ENCODE peak calls at places on chromosomes 2 and 18, in six cellular contexts. N, H, V, O, Y and Z are unnamed samples.

GRCh38 chr18:23689031-23689615 is at the start of gene LAMA3:
- DNase-seq in N (peak), H (no peak), V (peak), O (peak), Y (no peak), Z (peak)

GRCh38 chr2:236051351-236051750 is 116.8 kb downstream of the GBX2 start:
- DNase-seq in N (no peak), H (no peak), V (no peak), O (no peak), Y (no peak), Z (peak)

GRCh38 chr18:79381811-79382311 is 13.9 kb upstream of the NFATC1 start:
- DNase-seq in N (no peak), H (peak), V (no peak), O (no peak), Y (no peak), Z (no peak)

GRCh38 chr2:221337957-221338685 is 234.0 kb downstream of the EPHA4 start:
- DNase-seq in N (no peak), H (no peak), V (no peak), O (no peak), Y (no peak), Z (no peak)

GRCh38 chr18:36330435-36331049 is 33.0 kb downstream of the FHOD3 start:
- DNase-seq in N (peak), H (peak), V (no peak), O (no peak), Y (no peak), Z (no peak)

GRCh38 chr18:25896178-25896780 is 194.1 kb downstream of the SS18 start:
- DNase-seq in N (peak), H (no peak), V (peak), O (peak), Y (peak), Z (no peak)

GRCh38 chr2:215571693-215572092 is 135.8 kb upstream of the FN1 start:
- DNase-seq in N (no peak), H (no peak), V (no peak), O (no peak), Y (no peak), Z (no peak)

GRCh38 chr2:146624429-146624828 is 1220.4 kb upstream of the ACVR2A start:
- DNase-seq in N (no peak), H (no peak), V (no peak), O (no peak), Y (no peak), Z (no peak)

GRCh38 chr2:217107480-217107879 is 247.6 kb upstream of the TNP1 start:
- DNase-seq in N (no peak), H (no peak), V (no peak), O (no peak), Y (no peak), Z (no peak)

GRCh38 chr2:156896294-156896693 is 361.2 kb upstream of the GALNT5 start:
- DNase-seq in N (peak), H (no peak), V (no peak), O (peak), Y (no peak), Z (no peak)

GRCh38 chr18:43751203-43751602 is 473.9 kb upstream of the SYT4 start:
- DNase-seq in N (no peak), H (no peak), V (no peak), O (no peak), Y (no peak), Z (no peak)

GRCh38 chr2:235666240-235666781 is 172.5 kb downstream of the AGAP1 start:
- DNase-seq in N (peak), H (peak), V (peak), O (peak), Y (peak), Z (no peak)

GRCh38 chr2:74250189-74250631 is 51.8 kb downstream of the MTHFD2 start:
- DNase-seq in N (peak), H (peak), V (peak), O (peak), Y (peak), Z (peak)

GRCh38 chr2:11102956-11103860 is 52.1 kb upstream of the SLC66A3 start:
- DNase-seq in N (no peak), H (no peak), V (no peak), O (no peak), Y (no peak), Z (no peak)

GRCh38 chr18:37006742-37007141 is 177.8 kb downstream of the KIAA1328 start:
- DNase-seq in N (no peak), H (no peak), V (no peak), O (no peak), Y (no peak), Z (no peak)

GRCh38 chr2:207315131-207315530 is 149.4 kb upstream of the KLF7 start:
- DNase-seq in N (peak), H (no peak), V (no peak), O (no peak), Y (no peak), Z (no peak)

GRCh38 chr2:17976871-17977746 is 98.6 kb downstream of the KCNS3 start:
- DNase-seq in N (peak), H (no peak), V (no peak), O (peak), Y (no peak), Z (no peak)

GRCh38 chr2:226215902-226216503 is 583.6 kb downstream of the IRS1 start:
- DNase-seq in N (peak), H (peak), V (peak), O (peak), Y (peak), Z (peak)

GRCh38 chr18:50429207-50429948 is 54.5 kb downstream of the SKA1 start:
- DNase-seq in N (peak), H (no peak), V (no peak), O (peak), Y (no peak), Z (no peak)

GRCh38 chr2:222050981-222051380 is 247.8 kb downstream of the PAX3 start:
- DNase-seq in N (no peak), H (no peak), V (no peak), O (no peak), Y (no peak), Z (no peak)

GRCh38 chr2:122683018-122683417 is 927.6 kb downstream of the TSN start:
- DNase-seq in N (no peak), H (no peak), V (no peak), O (peak), Y (no peak), Z (no peak)

GRCh38 chr2:40097691-40098376 is 318.8 kb upstream of the THUMPD2 start:
- DNase-seq in N (peak), H (no peak), V (no peak), O (peak), Y (no peak), Z (no peak)

GRCh38 chr18:8351173-8351572 is 258.1 kb upstream of the RAB12 start:
- DNase-seq in N (peak), H (no peak), V (no peak), O (no peak), Y (no peak), Z (no peak)

GRCh38 chr2:48230834-48231233 is 299.1 kb upstream of the STON1 start:
- DNase-seq in N (no peak), H (no peak), V (no peak), O (no peak), Y (no peak), Z (no peak)

GRCh38 chr2:63667132-63667531 is 78.4 kb downstream of the MDH1 start:
- DNase-seq in N (no peak), H (no peak), V (no peak), O (no peak), Y (no peak), Z (no peak)

GRCh38 chr18:28078298-28078697 is 98.6 kb downstream of the CDH2 start:
- DNase-seq in N (no peak), H (no peak), V (no peak), O (no peak), Y (no peak), Z (no peak)

GRCh38 chr18:4870177-4870773 is 326.8 kb downstream of the AKAIN1 start:
- DNase-seq in N (no peak), H (peak), V (no peak), O (no peak), Y (no peak), Z (no peak)

GRCh38 chr2:208466133-208466919 is 59.7 kb downstream of the PTH2R start:
- DNase-seq in N (peak), H (peak), V (peak), O (peak), Y (peak), Z (peak)

GRCh38 chr2:219127236-219127635 is 33.4 kb downstream of the NHEJ1 start:
- DNase-seq in N (no peak), H (no peak), V (no peak), O (no peak), Y (no peak), Z (no peak)

GRCh38 chr2:219124379-219125110 is 36.1 kb downstream of the NHEJ1 start:
- DNase-seq in N (peak), H (no peak), V (no peak), O (peak), Y (no peak), Z (no peak)

GRCh38 chr2:219125225-219125885 is 35.3 kb downstream of the NHEJ1 start:
- DNase-seq in N (peak), H (no peak), V (no peak), O (peak), Y (no peak), Z (no peak)

GRCh38 chr2:219126555-219126954 is 34.1 kb downstream of the NHEJ1 start:
- DNase-seq in N (no peak), H (no peak), V (no peak), O (no peak), Y (no peak), Z (no peak)

GRCh38 chr2:219125886-219126270 is 34.7 kb downstream of the NHEJ1 start:
- DNase-seq in N (no peak), H (no peak), V (no peak), O (no peak), Y (no peak), Z (no peak)
- H4K91ac ChIP-seq in N (no peak), H (no peak), V (no peak), O (no peak), Y (no peak), Z (no peak)

GRCh38 chr2:21386666-21387065 is 262.9 kb downstream of the TDRD15 start:
- DNase-seq in N (no peak), H (no peak), V (no peak), O (no peak), Y (no peak), Z (no peak)
- H4K91ac ChIP-seq in N (no peak), H (no peak), V (no peak), O (no peak), Y (no peak), Z (no peak)

GRCh38 chr2:27922842-27923241 is 32.3 kb downstream of the BABAM2 start:
- DNase-seq in N (no peak), H (no peak), V (no peak), O (no peak), Y (no peak), Z (no peak)

GRCh38 chr2:27921424-27921823 is 30.9 kb downstream of the BABAM2 start:
- DNase-seq in N (no peak), H (no peak), V (no peak), O (no peak), Y (no peak), Z (no peak)

GRCh38 chr2:27929916-27930486 is 39.5 kb downstream of the BABAM2 start:
- DNase-seq in N (no peak), H (no peak), V (no peak), O (no peak), Y (no peak), Z (no peak)

GRCh38 chr2:27921880-27922589 is 31.5 kb downstream of the BABAM2 start:
- DNase-seq in N (no peak), H (no peak), V (no peak), O (no peak), Y (no peak), Z (no peak)

GRCh38 chr2:27925640-27926472 is 35.3 kb downstream of the BABAM2 start:
- DNase-seq in N (no peak), H (no peak), V (no peak), O (no peak), Y (no peak), Z (no peak)
- H4K91ac ChIP-seq in N (no peak), H (no peak), V (no peak), O (no peak), Y (no peak), Z (no peak)

GRCh38 chr2:8800218-8800617 is 37.2 kb downstream of the KIDINS220 start:
- DNase-seq in N (no peak), H (no peak), V (no peak), O (no peak), Y (no peak), Z (no peak)

GRCh38 chr2:8805278-8806045 is 32.0 kb downstream of the KIDINS220 start:
- DNase-seq in N (no peak), H (no peak), V (no peak), O (peak), Y (no peak), Z (no peak)

GRCh38 chr2:8803658-8804379 is 33.6 kb downstream of the KIDINS220 start:
- DNase-seq in N (peak), H (no peak), V (no peak), O (peak), Y (peak), Z (no peak)

GRCh38 chr2:8800821-8801220 is 36.6 kb downstream of the KIDINS220 start:
- DNase-seq in N (peak), H (no peak), V (no peak), O (no peak), Y (no peak), Z (no peak)

DNA sequence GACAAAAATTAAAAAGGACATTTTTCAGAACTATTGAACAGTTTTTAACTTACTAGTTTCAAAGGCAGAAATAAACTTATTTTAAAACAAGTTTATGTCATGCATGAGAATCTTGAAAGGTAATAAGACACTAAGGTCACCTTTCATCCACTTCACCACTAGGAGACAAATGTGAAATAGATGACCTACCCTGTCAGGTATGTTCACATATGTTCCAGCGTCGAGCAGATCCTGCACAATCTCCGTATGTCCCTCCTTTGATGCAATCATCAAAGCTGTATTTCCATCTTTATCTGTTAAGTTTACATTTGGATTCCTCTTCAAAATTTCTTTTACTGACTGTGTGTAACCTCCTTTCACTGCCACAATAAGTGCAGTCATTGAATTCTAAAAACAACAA is 34.7 kb downstream of the KIDINS220 start:
- DNase-seq in N (no peak), H (no peak), V (no peak), O (no peak), Y (peak), Z (no peak)
- H4K91ac ChIP-seq in N (no peak), H (no peak), V (no peak), O (no peak), Y (no peak), Z (no peak)

GRCh38 chr18:29979884-29980283 is 1062.7 kb downstream of the DSC3 start:
- DNase-seq in N (no peak), H (no peak), V (peak), O (peak), Y (no peak), Z (no peak)
- H4K91ac ChIP-seq in N (no peak), H (no peak), V (no peak), O (no peak), Y (no peak), Z (no peak)

GRCh38 chr18:44766461-44766860 is 85.8 kb downstream of the SETBP1 start:
- DNase-seq in N (no peak), H (no peak), V (no peak), O (no peak), Y (no peak), Z (no peak)

GRCh38 chr18:44765451-44765850 is 84.8 kb downstream of the SETBP1 start:
- DNase-seq in N (no peak), H (no peak), V (no peak), O (no peak), Y (no peak), Z (no peak)

GRCh38 chr18:44761812-44762211 is 81.1 kb downstream of the SETBP1 start:
- DNase-seq in N (no peak), H (no peak), V (no peak), O (no peak), Y (peak), Z (no peak)

GRCh38 chr18:44764863-44765262 is 84.2 kb downstream of the SETBP1 start:
- DNase-seq in N (no peak), H (no peak), V (no peak), O (no peak), Y (no peak), Z (no peak)

GRCh38 chr18:44763327-44763726 is 82.6 kb downstream of the SETBP1 start:
- DNase-seq in N (no peak), H (no peak), V (no peak), O (no peak), Y (no peak), Z (no peak)
- H4K91ac ChIP-seq in N (no peak), H (no peak), V (no peak), O (no peak), Y (no peak), Z (no peak)

GRCh38 chr2:241273552-241273988 is 41.9 kb downstream of the HDLBP start:
- DNase-seq in N (no peak), H (peak), V (no peak), O (peak), Y (no peak), Z (no peak)

GRCh38 chr2:241271641-241272297 is 43.7 kb downstream of the HDLBP start:
- DNase-seq in N (peak), H (peak), V (peak), O (peak), Y (peak), Z (no peak)

GRCh38 chr2:241274127-241274526 is 41.3 kb downstream of the HDLBP start:
- DNase-seq in N (no peak), H (peak), V (no peak), O (peak), Y (peak), Z (no peak)

GRCh38 chr2:241272298-241272721 is 43.2 kb downstream of the HDLBP start:
- DNase-seq in N (no peak), H (peak), V (peak), O (peak), Y (peak), Z (no peak)

GRCh38 chr2:241272722-241273551 is 42.5 kb downstream of the HDLBP start:
- DNase-seq in N (peak), H (peak), V (peak), O (peak), Y (peak), Z (peak)
- H4K91ac ChIP-seq in N (peak), H (no peak), V (no peak), O (no peak), Y (no peak), Z (no peak)

GRCh38 chr2:27808984-27809383 is 37.5 kb downstream of the MRPL33 start:
- DNase-seq in N (no peak), H (no peak), V (no peak), O (no peak), Y (no peak), Z (no peak)
- H4K91ac ChIP-seq in N (peak), H (no peak), V (no peak), O (peak), Y (no peak), Z (no peak)

GRCh38 chr2:70728128-70728527 is 39.9 kb downstream of the ADD2 start:
- DNase-seq in N (no peak), H (peak), V (no peak), O (no peak), Y (no peak), Z (peak)
- H4K91ac ChIP-seq in N (no peak), H (no peak), V (no peak), O (no peak), Y (no peak), Z (no peak)